ENCODE peak calls at places on chromosomes 5 and 9, in five cellular contexts. One of them, this sample, is unnamed.

GRCh38 chr5:83554133-83554532 is 82.6 kb downstream of the VCAN start:
- DNase-seq in neuronal stem cell: no peak
- DNase-seq in psoas muscle: no peak
- DNase-seq in H9: no peak
- DNase-seq in HCT116: no peak
- DNase-seq in this sample: no peak

GRCh38 chr5:31663519-31663918 is 24.6 kb downstream of the PDZD2 start:
- DNase-seq in HCT116: no peak
- DNase-seq in psoas muscle: no peak
- DNase-seq in H9: no peak
- DNase-seq in neuronal stem cell: no peak
- DNase-seq in this sample: no peak

GRCh38 chr5:171387255-171387969 is at the start of gene NPM1:
- DNase-seq in psoas muscle: peak; percentile 98
- DNase-seq in H9: peak; percentile 99
- DNase-seq in neuronal stem cell: peak; percentile 97
- DNase-seq in HCT116: peak; percentile 98
- DNase-seq in this sample: peak; percentile 97

GRCh38 chr9:92425578-92425977 is 1.3 kb upstream of the OMD start:
- DNase-seq in psoas muscle: no peak
- DNase-seq in H9: no peak
- DNase-seq in HCT116: no peak
- DNase-seq in neuronal stem cell: no peak
- DNase-seq in this sample: no peak

GRCh38 chr5:149054416-149054815 is 8.4 kb downstream of the SH3TC2 start:
- DNase-seq in neuronal stem cell: no peak
- DNase-seq in H9: no peak
- DNase-seq in psoas muscle: no peak
- DNase-seq in HCT116: no peak
- DNase-seq in this sample: no peak

GRCh38 chr9:21465859-21466518 is 16.1 kb downstream of the IFNE start:
- DNase-seq in neuronal stem cell: peak; percentile 53
- DNase-seq in psoas muscle: no peak
- DNase-seq in HCT116: peak; percentile 61
- DNase-seq in H9: no peak
- DNase-seq in this sample: no peak

GRCh38 chr9:134323741-134324358 is 2.4 kb upstream of the RXRA start:
- DNase-seq in psoas muscle: peak; percentile 61
- DNase-seq in HCT116: peak; percentile 51
- DNase-seq in neuronal stem cell: no peak
- DNase-seq in H9: no peak
- DNase-seq in this sample: no peak

GRCh38 chr5:168778536-168778935 is 199.4 kb upstream of the PANK3 start:
- DNase-seq in H9: no peak
- DNase-seq in HCT116: no peak
- DNase-seq in neuronal stem cell: no peak
- DNase-seq in psoas muscle: no peak
- DNase-seq in this sample: peak; percentile 63

GRCh38 chr9:89606567-89607311 is 1.9 kb downstream of the GADD45G start:
- DNase-seq in neuronal stem cell: peak; percentile 32
- DNase-seq in H9: peak; percentile 52
- DNase-seq in psoas muscle: peak; percentile 72
- DNase-seq in HCT116: no peak
- DNase-seq in this sample: no peak

GRCh38 chr5:113128082-113128481 is 151.5 kb downstream of the DCP2 start:
- DNase-seq in neuronal stem cell: no peak
- DNase-seq in psoas muscle: no peak
- DNase-seq in HCT116: no peak
- DNase-seq in H9: no peak
- DNase-seq in this sample: no peak

GRCh38 chr9:106980551-106981101 is 117.7 kb downstream of the ZNF462 start:
- DNase-seq in psoas muscle: no peak
- DNase-seq in H9: no peak
- DNase-seq in neuronal stem cell: no peak
- DNase-seq in HCT116: no peak
- DNase-seq in this sample: no peak

GRCh38 chr5:84384604-84385575 is at the start of gene EDIL3:
- DNase-seq in neuronal stem cell: peak; percentile 59
- DNase-seq in HCT116: no peak
- DNase-seq in H9: peak; percentile 71
- DNase-seq in psoas muscle: no peak
- DNase-seq in this sample: no peak

GRCh38 chr5:131381011-131381410 is 117.2 kb downstream of the CDC42SE2 start:
- DNase-seq in HCT116: no peak
- DNase-seq in psoas muscle: no peak
- DNase-seq in neuronal stem cell: no peak
- DNase-seq in H9: no peak
- DNase-seq in this sample: no peak

GRCh38 chr5:131381792-131382191 is 117.9 kb downstream of the CDC42SE2 start:
- DNase-seq in psoas muscle: no peak
- DNase-seq in H9: no peak
- DNase-seq in HCT116: no peak
- DNase-seq in neuronal stem cell: no peak
- DNase-seq in this sample: no peak

GRCh38 chr5:131384616-131385214 is 120.9 kb downstream of the CDC42SE2 start:
- DNase-seq in HCT116: no peak
- DNase-seq in psoas muscle: no peak
- DNase-seq in neuronal stem cell: no peak
- DNase-seq in H9: no peak
- DNase-seq in this sample: no peak

GRCh38 chr5:131384181-131384580 is 120.3 kb downstream of the CDC42SE2 start:
- DNase-seq in neuronal stem cell: no peak
- DNase-seq in HCT116: no peak
- DNase-seq in psoas muscle: no peak
- DNase-seq in H9: no peak
- DNase-seq in this sample: no peak

DNA sequence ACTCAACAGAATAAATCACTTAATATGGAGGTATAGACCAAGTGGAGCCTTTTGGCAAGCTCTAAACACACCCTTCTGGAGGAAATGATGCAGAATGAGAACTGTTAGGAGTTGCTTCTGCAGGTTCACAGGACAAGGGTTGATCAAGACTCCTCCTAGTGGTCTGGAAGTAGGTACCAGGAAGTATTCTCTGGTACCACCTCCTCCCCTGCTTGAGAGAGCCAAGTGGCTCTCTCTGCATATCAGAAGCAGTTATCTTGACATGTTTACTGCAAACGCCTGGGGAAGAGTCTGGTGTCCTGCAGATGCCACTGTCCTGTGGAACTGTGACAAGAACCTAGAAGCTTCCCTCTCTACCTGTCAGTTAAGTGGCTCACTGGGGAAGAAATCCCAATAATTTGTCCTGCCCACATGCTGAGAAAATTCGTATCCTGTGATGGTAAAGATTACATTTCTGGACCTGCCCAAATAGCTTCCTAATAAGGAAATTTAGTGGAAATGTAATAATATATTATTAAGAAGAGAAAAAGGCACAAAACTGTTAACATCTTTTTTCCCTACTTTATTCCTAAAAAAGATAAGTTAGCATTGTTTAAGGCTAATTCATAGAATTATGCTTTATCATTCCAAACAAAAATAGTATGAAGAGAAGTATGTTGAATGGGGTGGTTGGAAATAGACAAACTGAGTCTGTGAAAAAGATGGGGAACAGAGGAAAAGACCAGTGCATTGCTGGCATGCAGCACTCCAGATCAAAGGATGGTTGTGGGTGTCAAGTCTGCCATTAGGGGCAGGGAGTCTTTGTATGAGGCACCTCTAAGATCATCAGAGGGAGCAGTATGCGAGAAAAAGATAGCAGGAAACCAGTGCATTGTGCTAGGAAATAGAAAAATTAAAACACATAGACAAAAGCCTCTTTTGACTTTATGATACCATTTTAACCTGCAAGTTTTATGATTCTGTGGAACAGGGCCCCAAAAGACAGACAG is 118.8 kb downstream of the CDC42SE2 start:
- DNase-seq in psoas muscle: no peak
- DNase-seq in H9: peak; percentile 54
- DNase-seq in HCT116: peak; percentile 50
- DNase-seq in neuronal stem cell: peak; percentile 8
- DNase-seq in this sample: no peak
- H3K27ac ChIP-seq in psoas muscle: no peak overlapping the region
- H3K27ac ChIP-seq in H9: no peak overlapping the region
- H3K27ac ChIP-seq in HCT116: no peak overlapping the region
- H3K27ac ChIP-seq in neuronal stem cell: no peak overlapping the region
- H3K27ac ChIP-seq in this sample: no peak overlapping the region

GRCh38 chr9:37948417-37948980 is 44.6 kb upstream of the SLC25A51 start:
- DNase-seq in H9: no peak
- DNase-seq in HCT116: no peak
- DNase-seq in psoas muscle: no peak
- DNase-seq in neuronal stem cell: no peak
- DNase-seq in this sample: no peak

GRCh38 chr9:37947431-37947830 is 43.5 kb upstream of the SLC25A51 start:
- DNase-seq in HCT116: no peak
- DNase-seq in H9: no peak
- DNase-seq in psoas muscle: no peak
- DNase-seq in neuronal stem cell: no peak
- DNase-seq in this sample: no peak

GRCh38 chr9:37946041-37946440 is 42.1 kb upstream of the SLC25A51 start:
- DNase-seq in HCT116: no peak
- DNase-seq in psoas muscle: peak; percentile 37
- DNase-seq in H9: no peak
- DNase-seq in neuronal stem cell: no peak
- DNase-seq in this sample: no peak

GRCh38 chr9:37947987-37948386 is 44.1 kb upstream of the SLC25A51 start:
- DNase-seq in HCT116: no peak
- DNase-seq in H9: no peak
- DNase-seq in psoas muscle: no peak
- DNase-seq in neuronal stem cell: no peak
- DNase-seq in this sample: no peak

GRCh38 chr9:37946971-37947370 is 43.0 kb upstream of the SLC25A51 start:
- DNase-seq in H9: no peak
- DNase-seq in HCT116: no peak
- DNase-seq in neuronal stem cell: no peak
- DNase-seq in psoas muscle: no peak
- DNase-seq in this sample: no peak
- H3K4me1 ChIP-seq in H9: no peaks in the 10 kb centered on the region
- H3K4me1 ChIP-seq in HCT116: peaks cover 48% of the 10 kb centered on the region
- H3K4me1 ChIP-seq in neuronal stem cell: no peaks in the 10 kb centered on the region
- H3K4me1 ChIP-seq in psoas muscle: no peaks in the 10 kb centered on the region
- H3K4me1 ChIP-seq in this sample: no peaks in the 10 kb centered on the region

DNA sequence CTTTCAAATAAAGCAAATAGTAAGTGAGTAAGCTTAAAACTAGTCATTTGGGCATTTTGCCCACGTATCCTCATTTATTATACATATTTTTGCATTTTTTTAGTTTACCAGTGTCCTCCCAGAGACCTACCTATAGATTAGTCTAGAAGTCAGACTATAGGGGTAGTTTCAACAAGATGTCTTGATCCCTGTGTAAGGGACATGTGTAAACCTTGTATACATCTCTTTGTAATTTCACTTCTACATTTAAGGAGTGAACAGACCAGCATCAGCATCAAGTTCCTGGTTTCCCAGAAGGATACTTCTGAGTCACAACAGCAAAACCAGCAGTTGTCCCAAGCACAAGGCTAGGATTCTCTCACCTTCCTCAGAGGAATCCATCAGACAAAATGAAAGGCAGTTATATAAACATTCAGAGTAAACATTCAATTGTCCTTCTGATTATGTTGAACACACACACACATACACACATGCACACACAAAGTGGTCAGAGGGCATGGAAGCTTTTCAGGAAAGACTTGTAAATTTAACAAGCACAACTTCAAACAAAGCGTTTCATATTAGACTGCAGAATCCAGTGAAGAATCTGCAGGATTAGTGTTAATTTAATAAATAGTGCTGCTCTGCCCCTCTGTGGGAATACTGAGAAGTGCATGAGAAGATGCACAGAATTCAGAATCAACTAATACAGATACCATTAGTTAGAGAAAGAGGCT is 55.4 kb downstream of the HINT1 start:
- DNase-seq in H9: no peak
- DNase-seq in neuronal stem cell: peak; percentile 35
- DNase-seq in HCT116: peak; percentile 35
- DNase-seq in psoas muscle: no peak
- DNase-seq in this sample: no peak
- H3K27ac ChIP-seq in H9: no peak overlapping the region
- H3K27ac ChIP-seq in neuronal stem cell: no peak overlapping the region
- H3K27ac ChIP-seq in HCT116: no peak overlapping the region
- H3K27ac ChIP-seq in psoas muscle: no peak overlapping the region
- H3K27ac ChIP-seq in this sample: no peak overlapping the region

DNA sequence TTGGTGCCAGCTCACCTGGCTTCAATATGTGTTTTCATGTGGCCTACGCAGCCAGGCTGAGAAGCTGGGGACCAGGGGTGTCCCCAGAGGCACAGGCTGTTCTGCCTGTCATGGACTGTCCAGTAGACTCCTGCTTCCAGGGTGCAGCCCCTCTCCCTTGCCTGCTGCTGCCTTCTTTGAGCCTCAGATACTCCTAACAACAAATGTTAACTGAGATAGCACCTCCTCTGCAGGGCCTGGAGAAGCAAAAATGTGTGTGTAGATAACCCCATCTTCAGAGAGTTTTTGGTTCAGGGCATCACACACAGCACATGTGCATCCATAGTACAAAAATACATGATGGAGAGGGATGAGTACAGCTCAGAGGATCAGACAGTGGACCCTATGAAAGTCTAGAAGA is 5.9 kb downstream of the TNFAIP8 start:
- DNase-seq in HCT116: no peak
- DNase-seq in psoas muscle: no peak
- DNase-seq in neuronal stem cell: no peak
- DNase-seq in H9: no peak
- DNase-seq in this sample: no peak
- H3K4me1 ChIP-seq in HCT116: no peaks in the 10 kb centered on the region
- H3K4me1 ChIP-seq in psoas muscle: no peaks in the 10 kb centered on the region
- H3K4me1 ChIP-seq in neuronal stem cell: peaks cover 5% of the 10 kb centered on the region
- H3K4me1 ChIP-seq in H9: peaks cover 11% of the 10 kb centered on the region
- H3K4me1 ChIP-seq in this sample: peaks cover 8% of the 10 kb centered on the region

GRCh38 chr9:128054090-128054489 is 13.0 kb downstream of the NAIF1 start:
- DNase-seq in H9: no peak
- DNase-seq in HCT116: no peak
- DNase-seq in neuronal stem cell: no peak
- DNase-seq in psoas muscle: no peak
- DNase-seq in this sample: no peak
- H3K27ac ChIP-seq in H9: no peak overlapping the region
- H3K27ac ChIP-seq in HCT116: no peak overlapping the region
- H3K27ac ChIP-seq in neuronal stem cell: no peak overlapping the region
- H3K27ac ChIP-seq in psoas muscle: peak overlapping the region; percentile 15
- H3K27ac ChIP-seq in this sample: peak overlapping the region; percentile 0

GRCh38 chr5:33235304-33235703 is 205.5 kb upstream of the TARS1 start:
- DNase-seq in H9: no peak
- DNase-seq in psoas muscle: no peak
- DNase-seq in neuronal stem cell: no peak
- DNase-seq in HCT116: no peak
- DNase-seq in this sample: no peak
- H3K4me1 ChIP-seq in H9: no peaks in the 10 kb centered on the region
- H3K4me1 ChIP-seq in psoas muscle: peaks cover 6% of the 10 kb centered on the region
- H3K4me1 ChIP-seq in neuronal stem cell: no peaks in the 10 kb centered on the region
- H3K4me1 ChIP-seq in HCT116: no peaks in the 10 kb centered on the region
- H3K4me1 ChIP-seq in this sample: no peaks in the 10 kb centered on the region

DNA sequence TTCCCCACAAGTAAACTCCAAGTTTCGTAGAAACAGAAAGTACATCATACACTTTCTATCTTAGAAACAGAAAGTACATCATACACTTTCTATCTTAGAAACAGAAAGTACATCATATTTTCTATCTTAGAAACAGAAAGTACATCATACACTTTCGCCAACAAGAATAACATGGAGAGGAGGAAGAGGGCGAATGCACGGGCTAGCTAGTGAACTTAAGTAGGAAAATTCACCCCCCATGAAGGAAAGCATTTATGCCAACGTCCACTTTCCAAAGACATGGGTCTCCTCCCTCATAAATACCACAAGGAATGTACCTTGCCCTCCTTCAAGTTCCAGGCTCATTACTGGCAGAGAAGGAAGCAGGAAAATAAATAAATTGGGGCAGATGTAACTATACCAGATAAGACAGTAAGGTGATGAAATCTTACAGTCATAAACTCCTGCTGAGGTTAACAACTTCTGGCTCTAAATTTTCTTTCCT is 64.7 kb downstream of the FRMD3 start:
- DNase-seq in H9: no peak
- DNase-seq in neuronal stem cell: no peak
- DNase-seq in HCT116: no peak
- DNase-seq in psoas muscle: no peak
- DNase-seq in this sample: no peak
- H3K27ac ChIP-seq in H9: no peak overlapping the region
- H3K27ac ChIP-seq in neuronal stem cell: no peak overlapping the region
- H3K27ac ChIP-seq in HCT116: no peak overlapping the region
- H3K27ac ChIP-seq in psoas muscle: no peak overlapping the region
- H3K27ac ChIP-seq in this sample: peak overlapping the region; percentile 51